ENCODE peak calls at places on chromosomes 4 and X, in six cellular contexts. T is CD8-positive, alpha-beta T cell; F is fibroblast of lung; B is upper lobe of right lung; G is adrenal gland; O is colonic mucosa. D is an unnamed sample. For H3K4me1 and H3K36me3, the result is how much of the 10 kb centered on the place peaks cover.

GRCh38 chrX:13357925-13358324 is 38.1 kb upstream of the ATXN3L start:
- DNase-seq in G (no peak), F (no peak), T (no peak), B (no peak), O (no peak), D (no peak)

GRCh38 chr4:138945401-138945800 is 70.2 kb upstream of the NOCT start:
- DNase-seq in G (no peak), F (no peak), O (no peak), T (no peak), B (no peak), D (no peak)

GRCh38 chrX:46180258-46180687 is 364.9 kb downstream of the ZNF674 start:
- DNase-seq in O (no peak), B (no peak), G (no peak), T (no peak), F (peak), D (no peak)

GRCh38 chr4:183241322-183241640 is 78.8 kb downstream of the CLDN22 start:
- DNase-seq in G (no peak), O (no peak), T (no peak), B (no peak), F (peak), D (no peak)

GRCh38 chrX:19072372-19072771 is 49.9 kb downstream of the ADGRG2 start:
- DNase-seq in T (no peak), G (no peak), B (no peak), O (no peak), F (no peak), D (no peak)

GRCh38 chrX:6227445-6227820 is 1.2 kb downstream of the NLGN4X start:
- DNase-seq in B (no peak), G (no peak), F (no peak), O (no peak), T (no peak), D (no peak)

GRCh38 chr4:114077610-114078009 is 98.2 kb upstream of the ARSJ start:
- DNase-seq in G (peak), O (no peak), T (no peak), F (peak), B (no peak), D (no peak)

GRCh38 chrX:122512561-122513072 is 671.5 kb upstream of the GRIA3 start:
- DNase-seq in T (no peak), F (no peak), B (no peak), O (no peak), G (no peak), D (no peak)

GRCh38 chr4:137998666-137999429 is 243.3 kb downstream of the SLC7A11 start:
- DNase-seq in B (no peak), O (no peak), F (no peak), T (no peak), G (no peak), D (no peak)

GRCh38 chr4:137367608-137368007 is 164.7 kb downstream of the PCDH18 start:
- DNase-seq in F (peak), T (no peak), G (no peak), B (no peak), O (no peak), D (no peak)

GRCh38 chrX:48474127-48474526 is 1.9 kb upstream of the FTSJ1 start:
- DNase-seq in T (no peak), F (peak), G (no peak), B (no peak), O (no peak), D (no peak)

GRCh38 chr4:41346306-41347061 is 89.8 kb downstream of the UCHL1 start:
- DNase-seq in O (no peak), F (no peak), B (no peak), T (no peak), G (no peak), D (no peak)

GRCh38 chr4:67714248-67714583 is 13.3 kb upstream of the UBA6 start:
- DNase-seq in F (no peak), O (no peak), G (no peak), T (no peak), B (no peak), D (no peak)

GRCh38 chr4:28482580-28482979 is 1621.9 kb downstream of the STIM2 start:
- DNase-seq in F (no peak), O (no peak), B (no peak), T (no peak), G (no peak), D (no peak)

GRCh38 chr4:186829740-186830449 is 106.2 kb upstream of the FAT1 start:
- DNase-seq in O (no peak), T (no peak), G (no peak), F (peak), B (no peak), D (no peak)

GRCh38 chrX:16853537-16853936 is 16.6 kb downstream of the RBBP7 start:
- DNase-seq in T (no peak), F (no peak), G (no peak), B (no peak), O (no peak), D (no peak)

GRCh38 chr4:73735231-73735630 is 5.1 kb upstream of the CXCL8 start:
- DNase-seq in O (no peak), G (no peak), F (peak), T (no peak), B (no peak), D (no peak)

GRCh38 chrX:9189286-9189685 is 155.4 kb upstream of the FAM9B start:
- DNase-seq in G (no peak), O (no peak), T (no peak), B (no peak), F (no peak), D (no peak)

GRCh38 chr4:6901669-6902317 is 7.8 kb upstream of the TBC1D14 start:
- DNase-seq in T (no peak), O (no peak), G (peak), F (no peak), B (peak), D (no peak)
- H3K4me1 ChIP-seq in T (under half), O (under half), G (under half), F (under half), B (under half), D (under half)

GRCh38 chr4:5378002-5378401 is 326.7 kb downstream of the STK32B start:
- DNase-seq in G (no peak), F (no peak), T (no peak), B (no peak), O (no peak), D (no peak)

GRCh38 chr4:5385741-5386251 is 322.6 kb downstream of the EVC2 start:
- DNase-seq in G (no peak), B (no peak), F (no peak), O (peak), T (no peak), D (no peak)

GRCh38 chr4:5383191-5383980 is 325.0 kb downstream of the EVC2 start:
- DNase-seq in G (no peak), T (no peak), B (no peak), O (no peak), F (no peak), D (no peak)

GRCh38 chr4:5386921-5387320 is 321.4 kb downstream of the EVC2 start:
- DNase-seq in O (no peak), B (no peak), F (no peak), G (no peak), T (no peak), D (no peak)

DNA sequence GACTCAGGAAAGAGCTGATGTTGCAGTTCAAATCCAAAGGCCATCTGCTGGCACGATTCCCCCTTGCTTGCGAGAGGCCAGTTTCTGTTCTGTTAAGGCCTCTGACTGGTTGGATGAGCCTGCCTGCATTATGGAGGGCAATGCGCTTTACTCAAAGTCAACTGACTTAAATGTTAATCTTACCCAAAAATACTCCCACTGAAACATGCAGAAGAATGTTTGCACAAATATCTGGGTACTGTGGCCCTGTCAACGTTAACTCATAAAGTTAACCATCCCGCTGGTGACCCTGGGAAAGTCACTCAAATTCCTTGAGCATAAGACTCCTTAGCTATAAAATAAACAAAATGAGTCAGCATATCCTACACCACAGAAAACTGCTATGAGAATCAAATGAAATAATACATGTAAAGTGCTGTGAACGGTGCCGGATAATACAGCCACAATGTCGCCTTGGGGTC is 326.3 kb downstream of the EVC2 start:
- DNase-seq in F (peak), T (no peak), O (no peak), B (no peak), G (no peak), D (no peak)
- H3K36me3 ChIP-seq in F (under half), T (under half), O (under half), B (under half), G (under half), D (under half)

GRCh38 chr4:88794087-88794486 is 96.5 kb upstream of the NAP1L5 start:
- DNase-seq in B (no peak), T (no peak), G (no peak), O (no peak), F (no peak), D (no peak)

GRCh38 chr4:88792268-88792781 is 94.7 kb upstream of the NAP1L5 start:
- DNase-seq in O (no peak), F (peak), G (no peak), B (no peak), T (no peak), D (no peak)

GRCh38 chr4:88793473-88793872 is 95.8 kb upstream of the NAP1L5 start:
- DNase-seq in B (no peak), G (no peak), T (no peak), O (no peak), F (no peak), D (no peak)

GRCh38 chr4:88792821-88793220 is 95.2 kb upstream of the NAP1L5 start:
- DNase-seq in F (no peak), G (no peak), O (no peak), T (no peak), B (no peak), D (no peak)

DNA sequence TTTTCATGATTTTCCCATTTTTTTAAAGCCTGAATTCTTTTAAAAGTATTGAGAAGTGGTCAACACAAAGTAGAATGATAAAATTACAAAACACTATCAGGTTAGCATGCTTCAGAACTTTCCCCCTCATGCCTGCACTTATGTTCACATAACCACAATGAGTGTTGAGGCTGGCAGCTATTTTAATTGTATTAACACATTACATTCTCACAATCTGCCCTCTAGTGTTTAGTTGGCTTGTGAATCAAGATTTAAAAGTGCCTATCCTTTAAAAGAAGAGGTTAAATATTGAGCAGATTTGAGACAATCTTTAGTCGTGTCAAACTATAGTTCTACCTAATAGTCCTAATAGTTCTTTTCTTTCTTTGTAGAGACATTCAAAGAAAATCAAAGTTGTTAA is 93.6 kb upstream of the NAP1L5 start:
- DNase-seq in T (no peak), G (no peak), F (peak), B (no peak), O (no peak), D (no peak)
- TF ChIP-seq CTCF in T (no peak), G (no peak), F (peak), B (no peak), O (no peak), D (no peak)

GRCh38 chr4:152665691-152666410 is 13.9 kb downstream of the TMEM154 start:
- DNase-seq in O (no peak), T (no peak), B (no peak), G (no peak), F (no peak), D (no peak)

GRCh38 chr4:152667781-152668180 is 12.0 kb downstream of the TMEM154 start:
- DNase-seq in O (no peak), B (no peak), G (no peak), F (no peak), T (no peak), D (no peak)

GRCh38 chr4:152668338-152668964 is 11.3 kb downstream of the TMEM154 start:
- DNase-seq in G (no peak), O (no peak), B (no peak), F (no peak), T (no peak), D (no peak)

GRCh38 chr4:152663203-152664066 is 16.4 kb downstream of the TMEM154 start:
- DNase-seq in B (no peak), F (peak), T (no peak), G (no peak), O (no peak), D (no peak)

GRCh38 chr4:152666946-152667345 is 12.9 kb downstream of the TMEM154 start:
- DNase-seq in O (no peak), F (no peak), G (no peak), B (no peak), T (no peak), D (no peak)
- H3K4me1 ChIP-seq in O (under half), F (under half), G (under half), B (under half), T (under half), D (under half)